ENCODE peak calls at places on chromosomes 6 and 20, in seven cellular contexts. J, D, C, E, Q, W and I are unnamed samples.

GRCh38 chr20:49340161-49340966 is 62.5 kb upstream of the ZNFX1 start:
- DNase-seq in D (no peak), C (no peak), E (no peak), Q (no peak), W (peak; percentile 77), J (no peak), I (no peak)

GRCh38 chr20:9535457-9535856 is 21.1 kb downstream of the LAMP5 start:
- DNase-seq in J (no peak), E (no peak), D (no peak), W (no peak), Q (no peak), C (no peak), I (no peak)

GRCh38 chr6:125904871-125905270 is 51.7 kb upstream of the HINT3 start:
- DNase-seq in D (no peak), W (no peak), Q (no peak), C (no peak), J (no peak), E (no peak), I (no peak)

GRCh38 chr20:36402708-36403107 is 96.6 kb downstream of the DLGAP4 start:
- DNase-seq in E (no peak), W (no peak), Q (no peak), J (no peak), D (no peak), C (no peak), I (no peak)

GRCh38 chr20:62501801-62502495 is 26.2 kb upstream of the GATA5 start:
- DNase-seq in J (no peak), W (no peak), C (no peak), E (no peak), Q (no peak), D (peak; percentile 46), I (no peak)

GRCh38 chr6:30685977-30686907 is at the start of gene PPP1R18:
- DNase-seq in W (peak; percentile 94), C (peak; percentile 89), E (peak; percentile 73), D (peak; percentile 34), J (peak; percentile 82), Q (no peak), I (peak; percentile 85)

GRCh38 chr6:137975058-137975940 is 108.2 kb downstream of the TNFAIP3 start:
- DNase-seq in Q (peak; percentile 23), W (no peak), J (no peak), E (no peak), C (no peak), D (no peak), I (no peak)

GRCh38 chr6:152089992-152090391 is 282.5 kb downstream of the ESR1 start:
- DNase-seq in E (no peak), Q (no peak), J (no peak), C (no peak), D (peak; percentile 2), W (no peak), I (no peak)

GRCh38 chr6:101386982-101387381 is 6.5 kb upstream of the GRIK2 start:
- DNase-seq in W (no peak), D (no peak), J (no peak), Q (peak; percentile 4), E (no peak), C (no peak), I (no peak)

GRCh38 chr20:46663531-46663930 is 12.3 kb upstream of the SLC13A3 start:
- DNase-seq in Q (no peak), D (no peak), J (no peak), E (no peak), W (no peak), C (no peak), I (no peak)

GRCh38 chr20:16397053-16397452 is 176.2 kb downstream of the KIF16B start:
- DNase-seq in W (peak; percentile 66), J (peak; percentile 82), Q (no peak), D (no peak), E (no peak), C (no peak), I (no peak)

GRCh38 chr6:63816979-63817436 is 181.4 kb downstream of the PHF3 start:
- DNase-seq in J (no peak), Q (peak; percentile 25), W (no peak), C (no peak), D (peak; percentile 20), E (no peak), I (no peak)

GRCh38 chr6:166307981-166308768 is at the start of gene PRR18:
- DNase-seq in J (no peak), W (no peak), D (no peak), C (no peak), E (no peak), Q (no peak), I (no peak)

GRCh38 chr6:170023620-170024521 is 267.0 kb downstream of the DLL1 start:
- DNase-seq in D (no peak), W (peak; percentile 64), J (peak; percentile 22), E (peak; percentile 22), C (peak; percentile 74), Q (no peak), I (no peak)

GRCh38 chr20:19495905-19496703 is 262.0 kb upstream of the RIN2 start:
- DNase-seq in D (no peak), E (no peak), C (no peak), J (no peak), W (no peak), Q (no peak), I (no peak)

GRCh38 chr6:29924731-29925130 is 17.6 kb upstream of the HLA-A start:
- DNase-seq in E (no peak), C (no peak), D (no peak), Q (no peak), W (no peak), J (no peak), I (no peak)

GRCh38 chr6:760982-761955 is 68.3 kb upstream of the EXOC2 start:
- DNase-seq in E (no peak), D (no peak), Q (no peak), W (no peak), J (no peak), C (no peak), I (no peak)

GRCh38 chr20:62627901-62628612 is 14.2 kb upstream of the SLCO4A1 start:
- DNase-seq in W (no peak), C (no peak), D (no peak), Q (no peak), J (no peak), E (no peak), I (no peak)

GRCh38 chr6:45772886-45773285 is 242.8 kb downstream of the CLIC5 start:
- DNase-seq in Q (no peak), C (no peak), W (no peak), D (no peak), J (no peak), E (no peak), I (no peak)

GRCh38 chr20:63690898-63691710 is 5.3 kb upstream of the TNFRSF6B start:
- DNase-seq in J (peak; percentile 37), C (no peak), W (peak; percentile 70), D (no peak), Q (no peak), E (no peak), I (no peak)

GRCh38 chr20:22402550-22402949 is 181.8 kb downstream of the FOXA2 start:
- DNase-seq in C (no peak), D (no peak), W (no peak), E (no peak), J (no peak), Q (no peak), I (no peak)

GRCh38 chr20:22404609-22405170 is 179.7 kb downstream of the FOXA2 start:
- DNase-seq in W (no peak), C (no peak), D (peak; percentile 76), E (no peak), Q (no peak), J (no peak), I (no peak)

GRCh38 chr20:22407237-22408193 is 176.9 kb downstream of the FOXA2 start:
- DNase-seq in D (peak; percentile 89), E (no peak), C (no peak), Q (no peak), W (no peak), J (no peak), I (no peak)

GRCh38 chr20:22402990-22403859 is 181.1 kb downstream of the FOXA2 start:
- DNase-seq in W (no peak), D (peak; percentile 70), Q (peak; percentile 64), C (no peak), E (no peak), J (no peak), I (no peak)

GRCh38 chr20:22403860-22404608 is 180.3 kb downstream of the FOXA2 start:
- DNase-seq in C (no peak), J (no peak), W (no peak), E (no peak), Q (peak; percentile 77), D (peak; percentile 92), I (no peak)
- TF ChIP-seq EP300 in C (no peak), J (no peak), W (no peak), E (no peak), Q (peak; percentile 33), D (peak; percentile 62), I (no peak)

DNA sequence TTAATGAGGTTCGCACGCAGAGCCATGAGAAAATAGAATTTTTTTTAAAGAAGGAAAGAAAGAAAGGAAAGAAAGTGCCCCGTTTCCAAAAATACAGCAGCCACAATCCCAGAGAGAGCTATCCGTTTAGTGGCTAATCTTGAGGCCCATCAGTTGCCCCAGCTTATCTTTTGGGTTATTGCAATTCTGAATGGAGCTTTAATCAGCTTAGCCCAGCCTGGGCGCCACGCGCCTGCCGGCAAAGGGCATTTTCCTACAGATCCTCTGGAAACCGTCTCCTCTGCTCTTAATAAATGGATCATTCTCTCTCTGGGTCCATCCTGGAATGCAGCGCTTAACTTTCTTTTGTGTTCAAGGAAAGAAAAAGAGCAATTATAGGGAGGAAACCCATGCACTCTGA is 413.3 kb downstream of the MAFB start:
- DNase-seq in W (no peak), D (no peak), Q (no peak), E (no peak), C (no peak), J (no peak), I (no peak)
- H3K4me1 ChIP-seq in W (peaks cover 8% of the 10 kb centered on the region), D (peaks cover 2% of the 10 kb centered on the region), Q (no peaks in the 10 kb centered on the region), E (no peaks in the 10 kb centered on the region), C (peaks cover 47% of the 10 kb centered on the region), J (peaks cover 1% of the 10 kb centered on the region), I (no peaks in the 10 kb centered on the region)

DNA sequence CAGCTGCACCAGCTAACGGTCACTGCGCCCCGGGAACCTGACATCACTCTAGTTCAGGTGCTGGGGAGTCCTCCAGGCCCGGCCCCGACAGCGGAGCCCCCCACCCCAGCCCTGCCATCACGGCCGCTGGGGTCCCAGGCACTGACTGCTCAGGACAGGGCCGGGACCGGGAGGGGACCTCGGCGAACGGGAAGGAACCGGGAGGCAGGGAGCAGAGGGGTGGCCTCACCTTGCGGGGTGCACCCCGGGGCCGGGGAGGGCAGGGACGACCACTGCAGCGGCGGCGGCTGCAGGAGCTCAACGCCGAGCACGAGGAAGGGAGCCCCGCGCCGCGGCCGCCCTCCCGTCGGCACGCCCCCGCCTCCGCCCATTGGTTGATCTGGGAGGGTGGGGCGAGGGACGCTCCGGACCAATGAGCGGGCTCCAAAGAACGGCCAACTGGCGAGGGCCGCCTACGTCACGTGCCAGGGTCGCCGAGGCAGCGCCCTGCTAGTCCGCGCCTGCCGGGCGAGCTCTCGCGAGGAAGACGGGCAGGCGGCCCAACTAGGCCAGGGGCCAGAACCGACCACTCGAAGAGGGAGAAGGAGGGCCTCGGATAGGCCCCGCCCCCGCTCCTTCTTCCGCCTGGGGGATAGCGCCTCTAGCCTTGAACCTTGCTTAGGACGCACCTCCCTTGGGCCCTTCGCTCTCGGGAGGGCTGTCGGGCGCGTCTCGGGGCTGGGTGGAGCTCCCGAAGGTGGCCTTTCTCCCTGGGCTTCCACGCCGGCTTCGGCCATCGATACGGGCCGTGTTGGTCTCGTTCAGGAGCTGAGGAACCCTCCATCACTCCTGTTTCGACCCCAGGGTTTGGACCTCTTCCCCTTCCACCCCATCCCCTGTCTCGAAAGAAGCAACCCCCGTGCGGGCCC is at the start of gene ADISSP:
- DNase-seq in J (peak; percentile 100), W (peak; percentile 100), E (peak; percentile 99), D (peak; percentile 99), Q (peak; percentile 99), C (peak; percentile 99), I (peak; percentile 99)
- TF ChIP-seq POLR2A in J (peak; percentile 67), W (peak; percentile 12), E (no peak), D (peak; percentile 94), Q (peak; percentile 97), C (no peak), I (peak; percentile 70)

GRCh38 chr6:130517444-130517931 is 151.7 kb downstream of the TMEM200A start:
- DNase-seq in C (no peak), J (no peak), W (no peak), E (no peak), D (no peak), Q (no peak), I (no peak)
- TF ChIP-seq EP300 in C (no peak), J (no peak), W (no peak), E (no peak), D (no peak), Q (no peak), I (no peak)